ENCODE peak calls at places on chromosomes 7 and 10, in ten cellular contexts. Q is left cardiac atrium; N is globus pallidus; E is HEK293T; A is activated T-cell treated with anti-CD3 and anti-CD28 coated beads for 48 hours; R is MV-4-11; P is amygdala; J is T-helper 17 cell; M is activated T-helper 1 cell treated with anti-CD3 and anti-CD28 coated beads, Interleukin-2, amount 50 U/mL, for 16 hours; F is posterior cingulate gyrus. L is an unnamed sample.

GRCh38 chr7:97499204-97499603 is 232.7 kb upstream of the TAC1 start:
- DNase-seq in P (no peak), M (no peak), Q (no peak), E (peak; percentile 45), F (no peak), J (no peak), R (peak; percentile 6), N (peak; percentile 15), A (no peak), L (peak; percentile 7)

GRCh38 chr10:113133497-113133896 is 183.4 kb downstream of the TCF7L2 start:
- DNase-seq in J (no peak), Q (no peak), F (no peak), R (peak; percentile 9), M (no peak), A (no peak), P (no peak), N (no peak), E (no peak), L (no peak)

GRCh38 chr7:105270117-105270516 is 118.6 kb downstream of the SRPK2 start:
- DNase-seq in P (no peak), N (no peak), Q (no peak), F (no peak), A (no peak), J (no peak), E (no peak), R (no peak), M (no peak), L (no peak)

GRCh38 chr10:22230331-22230833 is 12.6 kb upstream of the EBLN1 start:
- DNase-seq in P (no peak), M (no peak), R (peak; percentile 63), F (no peak), N (peak; percentile 51), Q (no peak), J (no peak), E (peak; percentile 45), A (no peak), L (no peak)

GRCh38 chr10:43108951-43109350 is 29.3 kb upstream of the CSGALNACT2 start:
- DNase-seq in P (no peak), R (no peak), E (no peak), Q (no peak), A (no peak), F (no peak), M (no peak), N (no peak), J (no peak), L (no peak)

GRCh38 chr10:34420795-34421194 is 394.3 kb downstream of the PARD3 start:
- DNase-seq in E (no peak), N (no peak), P (no peak), A (no peak), F (no peak), M (no peak), Q (no peak), R (no peak), J (no peak), L (no peak)

GRCh38 chr7:135207739-135208416 is 3.4 kb downstream of the WDR91 start:
- DNase-seq in A (no peak), E (no peak), J (no peak), F (no peak), P (no peak), M (no peak), Q (no peak), N (no peak), R (no peak), L (no peak)

GRCh38 chr7:425794-426188 is 93.9 kb downstream of the PDGFA start:
- DNase-seq in M (no peak), R (no peak), Q (no peak), J (no peak), E (no peak), A (no peak), P (no peak), F (no peak), N (no peak), L (no peak)

GRCh38 chr7:92603089-92603445 is 12.9 kb upstream of the FAM133B start:
- DNase-seq in E (no peak), J (no peak), Q (no peak), R (no peak), M (no peak), P (no peak), F (no peak), A (no peak), N (no peak), L (no peak)

GRCh38 chr7:132771301-132771730 is 195.0 kb upstream of the PLXNA4 start:
- DNase-seq in N (peak; percentile 24), J (no peak), E (no peak), Q (no peak), A (no peak), M (peak; percentile 6), R (no peak), F (no peak), P (no peak), L (no peak)

GRCh38 chr7:27167916-27168264 is 2.6 kb upstream of the HOXA9 start:
- DNase-seq in J (no peak), F (no peak), R (no peak), A (no peak), M (no peak), P (no peak), E (no peak), Q (no peak), N (no peak), L (no peak)

GRCh38 chr7:51020944-51021343 is 238.2 kb upstream of the GRB10 start:
- DNase-seq in E (no peak), P (no peak), A (no peak), Q (no peak), F (no peak), N (no peak), M (no peak), J (no peak), R (no peak), L (no peak)

GRCh38 chr7:112492165-112492564 is 11.4 kb downstream of the LSMEM1 start:
- DNase-seq in P (no peak), A (no peak), J (no peak), M (no peak), N (no peak), E (no peak), F (no peak), Q (no peak), R (no peak), L (no peak)

GRCh38 chr10:50396491-50397311 is 145.4 kb upstream of the ASAH2 start:
- DNase-seq in J (no peak), P (no peak), E (no peak), M (no peak), F (no peak), A (no peak), N (no peak), R (no peak), Q (no peak), L (no peak)

GRCh38 chr10:109025187-109025586 is 898.1 kb downstream of the XPNPEP1 start:
- DNase-seq in E (no peak), F (no peak), N (no peak), Q (no peak), A (no peak), J (no peak), R (peak; percentile 77), M (no peak), P (no peak), L (no peak)

GRCh38 chr7:118288098-118288497 is 63.6 kb downstream of the ANKRD7 start:
- DNase-seq in J (no peak), P (no peak), R (peak; percentile 87), F (no peak), M (no peak), N (no peak), Q (no peak), A (no peak), E (no peak), L (peak; percentile 73)

GRCh38 chr7:3198316-3198715 is 102.7 kb upstream of the SDK1 start:
- DNase-seq in N (no peak), J (no peak), E (no peak), M (no peak), Q (no peak), F (no peak), A (no peak), R (peak; percentile 68), P (no peak), L (no peak)

GRCh38 chr7:122255454-122255853 is 49.1 kb downstream of the FEZF1 start:
- DNase-seq in A (no peak), M (no peak), E (no peak), F (no peak), J (no peak), Q (no peak), P (no peak), R (no peak), N (no peak), L (no peak)

GRCh38 chr10:49651917-49652316 is 27.5 kb upstream of the C10orf53 start:
- DNase-seq in E (no peak), J (no peak), P (no peak), A (no peak), M (no peak), F (no peak), Q (no peak), N (no peak), R (no peak), L (no peak)

GRCh38 chr7:76428868-76429805 is 4.4 kb downstream of the ZP3 start:
- DNase-seq in N (peak; percentile 38), M (no peak), A (no peak), Q (peak; percentile 42), E (no peak), P (no peak), F (no peak), R (peak; percentile 91), J (no peak), L (peak; percentile 58)

GRCh38 chr7:55086413-55087201 is 67.8 kb downstream of the EGFR start:
- DNase-seq in N (no peak), F (no peak), Q (no peak), A (peak; percentile 13), R (peak; percentile 81), P (peak; percentile 20), E (no peak), M (no peak), J (no peak), L (no peak)

GRCh38 chr10:88865281-88865876 is 13.7 kb upstream of the ANKRD22 start:
- DNase-seq in R (peak; percentile 71), N (no peak), M (no peak), E (no peak), F (no peak), Q (no peak), J (no peak), A (no peak), P (no peak), L (no peak)

GRCh38 chr10:11326919-11327318 is 284.5 kb downstream of the USP6NL start:
- DNase-seq in M (no peak), P (no peak), R (no peak), E (no peak), N (no peak), A (no peak), F (no peak), J (no peak), Q (no peak), L (no peak)

GRCh38 chr7:5426226-5426475 is 2.5 kb upstream of the TNRC18 start:
- DNase-seq in E (no peak), J (no peak), F (no peak), Q (no peak), M (no peak), A (no peak), P (no peak), N (no peak), R (no peak), L (no peak)